ENCODE peak calls at places on chromosomes 5 and 9, in four cellular contexts. One of them, this sample, is unnamed.
A peak's percentile ranks its signal among the peaks of the same experiment; 100 is the strongest.

GRCh38 chr9:34124103-34124502 is 2.4 kb downstream of the DCAF12 start:
- DNase-seq in K562: no peak
- DNase-seq in sigmoid colon: peak; percentile 24
- DNase-seq in GM12892: no peak
- DNase-seq in this sample: peak; percentile 77

GRCh38 chr9:2729721-2730120 is 12.4 kb downstream of the KCNV2 start:
- DNase-seq in K562: no peak
- DNase-seq in GM12892: no peak
- DNase-seq in sigmoid colon: no peak
- DNase-seq in this sample: no peak

GRCh38 chr5:107670927-107671741 is at the start of gene EFNA5:
- DNase-seq in K562: no peak
- DNase-seq in GM12892: peak; percentile 24
- DNase-seq in sigmoid colon: peak; percentile 77
- DNase-seq in this sample: peak; percentile 38

GRCh38 chr5:14183187-14183939 is 40.2 kb downstream of the TRIO start:
- DNase-seq in GM12892: no peak
- DNase-seq in sigmoid colon: no peak
- DNase-seq in K562: no peak
- DNase-seq in this sample: no peak

GRCh38 chr5:68419637-68420452 is 204.3 kb downstream of the PIK3R1 start:
- DNase-seq in sigmoid colon: no peak
- DNase-seq in GM12892: no peak
- DNase-seq in K562: peak; percentile 74
- DNase-seq in this sample: peak; percentile 89

GRCh38 chr5:116395708-116396203 is 178.9 kb downstream of the SEMA6A start:
- DNase-seq in sigmoid colon: no peak
- DNase-seq in K562: no peak
- DNase-seq in GM12892: no peak
- DNase-seq in this sample: no peak

GRCh38 chr5:73135021-73135420 is 14.6 kb downstream of the TMEM171 start:
- DNase-seq in K562: no peak
- DNase-seq in GM12892: no peak
- DNase-seq in sigmoid colon: no peak
- DNase-seq in this sample: no peak

GRCh38 chr5:132085686-132086085 is 12.1 kb downstream of the CSF2 start:
- DNase-seq in GM12892: no peak
- DNase-seq in sigmoid colon: peak; percentile 40
- DNase-seq in K562: no peak
- DNase-seq in this sample: no peak

GRCh38 chr9:4020038-4020746 is 279.7 kb downstream of the GLIS3 start:
- DNase-seq in sigmoid colon: no peak
- DNase-seq in GM12892: no peak
- DNase-seq in K562: no peak
- DNase-seq in this sample: no peak

GRCh38 chr5:146541956-146542849 is 26.2 kb upstream of the GPR151 start:
- DNase-seq in K562: peak; percentile 75
- DNase-seq in sigmoid colon: peak; percentile 77
- DNase-seq in GM12892: peak; percentile 37
- DNase-seq in this sample: peak; percentile 70

GRCh38 chr9:73081979-73082657 is 69.5 kb upstream of the ANXA1 start:
- DNase-seq in K562: peak; percentile 13
- DNase-seq in sigmoid colon: no peak
- DNase-seq in GM12892: peak; percentile 2
- DNase-seq in this sample: peak; percentile 46

GRCh38 chr9:24464321-24464951 is 81.3 kb downstream of the IZUMO3 start:
- DNase-seq in sigmoid colon: no peak
- DNase-seq in K562: no peak
- DNase-seq in GM12892: no peak
- DNase-seq in this sample: no peak

GRCh38 chr5:131488463-131488862 is 146.6 kb downstream of the RAPGEF6 start:
- DNase-seq in K562: no peak
- DNase-seq in sigmoid colon: no peak
- DNase-seq in GM12892: peak; percentile 5
- DNase-seq in this sample: no peak

GRCh38 chr9:134634190-134634589 is 7.4 kb upstream of the COL5A1 start:
- DNase-seq in sigmoid colon: peak; percentile 50
- DNase-seq in K562: no peak
- DNase-seq in GM12892: no peak
- DNase-seq in this sample: no peak

GRCh38 chr5:1793966-1794895 is 5.4 kb downstream of the MRPL36 start:
- DNase-seq in sigmoid colon: peak; percentile 48
- DNase-seq in GM12892: no peak
- DNase-seq in K562: no peak
- DNase-seq in this sample: no peak

GRCh38 chr9:126316085-126316655 is 10.5 kb upstream of the MVB12B start:
- DNase-seq in GM12892: no peak
- DNase-seq in K562: no peak
- DNase-seq in sigmoid colon: no peak
- DNase-seq in this sample: no peak

GRCh38 chr5:117095803-117096332 is 521.2 kb upstream of the SEMA6A start:
- DNase-seq in K562: no peak
- DNase-seq in sigmoid colon: no peak
- DNase-seq in GM12892: no peak
- DNase-seq in this sample: no peak

GRCh38 chr9:127557998-127558546 is 54.0 kb upstream of the STXBP1 start:
- DNase-seq in K562: no peak
- DNase-seq in GM12892: no peak
- DNase-seq in sigmoid colon: no peak
- DNase-seq in this sample: no peak

GRCh38 chr5:149100331-149100730 is 37.5 kb upstream of the SH3TC2 start:
- DNase-seq in GM12892: no peak
- DNase-seq in sigmoid colon: no peak
- DNase-seq in K562: no peak
- DNase-seq in this sample: no peak

GRCh38 chr5:55750063-55750462 is 12.2 kb downstream of the DDX4 start:
- DNase-seq in GM12892: no peak
- DNase-seq in sigmoid colon: no peak
- DNase-seq in K562: no peak
- DNase-seq in this sample: no peak
- TF ChIP-seq POLR2A in GM12892: no peak
- TF ChIP-seq POLR2A in sigmoid colon: no peak
- TF ChIP-seq POLR2A in K562: no peak
- TF ChIP-seq POLR2A in this sample: no peak

GRCh38 chr5:35230043-35230611 is at the start of gene PRLR:
- DNase-seq in sigmoid colon: peak; percentile 78
- DNase-seq in K562: no peak
- DNase-seq in GM12892: no peak
- DNase-seq in this sample: no peak
- TF ChIP-seq POLR2A in sigmoid colon: no peak
- TF ChIP-seq POLR2A in K562: no peak
- TF ChIP-seq POLR2A in GM12892: no peak
- TF ChIP-seq POLR2A in this sample: no peak

DNA sequence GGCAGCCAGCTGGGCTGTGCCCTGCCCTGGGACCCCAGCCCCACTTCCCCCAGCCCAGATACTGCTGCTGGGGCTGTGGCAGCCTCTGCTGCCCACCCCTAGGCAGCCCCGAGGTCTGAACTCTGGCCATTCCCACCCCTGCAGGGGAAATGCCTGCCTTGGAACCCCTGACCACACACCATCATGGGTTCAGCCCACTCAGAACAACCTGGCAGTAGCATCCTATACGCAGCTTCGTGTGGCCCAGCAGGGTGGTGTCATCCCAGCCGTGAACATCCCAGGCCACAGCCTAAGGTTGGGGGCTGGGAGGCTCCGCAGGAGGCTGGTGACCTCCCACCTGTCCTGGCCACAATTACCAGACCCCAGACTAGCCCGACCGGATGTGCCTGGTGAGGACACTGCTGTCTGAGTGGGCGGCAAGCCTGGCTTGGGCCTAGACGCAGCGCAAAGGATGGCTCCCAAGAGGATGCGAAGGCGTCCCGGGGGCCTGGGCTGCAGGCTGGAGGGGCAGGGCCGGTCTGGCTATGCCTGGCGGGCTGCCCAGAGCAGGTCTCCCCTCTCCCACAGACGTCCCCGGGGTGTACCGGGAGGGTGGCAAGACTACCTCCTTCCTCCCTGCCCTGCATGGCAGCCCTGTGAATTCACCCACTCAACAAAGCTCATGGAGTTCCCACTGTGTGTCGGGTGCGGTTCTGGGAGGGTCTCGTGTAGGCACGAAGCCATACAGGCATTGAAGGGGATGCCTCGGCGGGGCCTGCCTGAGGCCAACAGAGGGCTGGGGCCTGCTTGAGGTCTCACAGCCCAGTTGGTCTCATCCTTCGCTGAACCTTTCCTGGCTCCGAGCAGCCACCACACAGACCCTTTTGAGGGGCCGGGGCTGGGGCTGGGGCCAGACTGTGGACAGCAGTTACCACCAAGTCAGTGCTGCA is 1.5 kb upstream of the SLC34A3 start:
- DNase-seq in sigmoid colon: no peak
- DNase-seq in GM12892: no peak
- DNase-seq in K562: no peak
- DNase-seq in this sample: no peak
- TF ChIP-seq POLR2A in sigmoid colon: no peak
- TF ChIP-seq POLR2A in GM12892: no peak
- TF ChIP-seq POLR2A in K562: no peak
- TF ChIP-seq POLR2A in this sample: no peak

GRCh38 chr5:140634103-140634502 is 1.1 kb upstream of the CD14 start:
- DNase-seq in sigmoid colon: no peak
- DNase-seq in K562: no peak
- DNase-seq in GM12892: no peak
- DNase-seq in this sample: no peak

GRCh38 chr5:140635291-140636257 is 2.6 kb upstream of the CD14 start:
- DNase-seq in GM12892: no peak
- DNase-seq in K562: no peak
- DNase-seq in sigmoid colon: no peak
- DNase-seq in this sample: no peak

GRCh38 chr5:140632366-140633080 is 452 bp downstream of the CD14 start:
- DNase-seq in sigmoid colon: peak; percentile 81
- DNase-seq in K562: no peak
- DNase-seq in GM12892: peak; percentile 46
- DNase-seq in this sample: peak; percentile 67

GRCh38 chr5:140631831-140632365 is 1.1 kb downstream of the CD14 start:
- DNase-seq in sigmoid colon: no peak
- DNase-seq in K562: no peak
- DNase-seq in GM12892: peak; percentile 33
- DNase-seq in this sample: no peak

DNA sequence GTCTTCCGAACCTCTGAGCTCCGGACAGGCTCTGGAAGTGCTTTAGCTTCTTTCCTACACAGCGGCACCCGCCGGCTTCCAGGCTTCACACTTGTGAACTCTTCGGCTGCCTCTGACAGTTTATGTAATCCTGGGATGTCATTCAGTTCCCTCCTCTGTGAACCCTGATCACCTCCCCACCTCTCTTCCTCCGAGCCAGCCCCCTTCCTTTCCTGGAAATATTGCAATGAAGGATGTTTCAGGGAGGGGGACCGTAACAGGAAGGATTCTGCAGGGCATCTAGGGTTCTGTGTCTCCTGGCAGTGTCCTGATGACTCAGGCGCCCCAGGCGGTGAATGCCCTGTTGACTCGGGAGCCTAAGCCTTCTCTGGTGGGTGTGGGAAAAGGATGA is at the start of gene CD14:
- DNase-seq in sigmoid colon: peak; percentile 81
- DNase-seq in GM12892: no peak
- DNase-seq in K562: no peak
- DNase-seq in this sample: no peak
- TF ChIP-seq POLR2A in sigmoid colon: no peak
- TF ChIP-seq POLR2A in GM12892: no peak
- TF ChIP-seq POLR2A in K562: no peak
- TF ChIP-seq POLR2A in this sample: no peak

GRCh38 chr5:172859966-172860365 is 25.9 kb downstream of the ERGIC1 start:
- DNase-seq in K562: no peak
- DNase-seq in sigmoid colon: no peak
- DNase-seq in GM12892: no peak
- DNase-seq in this sample: no peak

GRCh38 chr5:172858511-172858989 is 24.5 kb downstream of the ERGIC1 start:
- DNase-seq in K562: no peak
- DNase-seq in sigmoid colon: no peak
- DNase-seq in GM12892: no peak
- DNase-seq in this sample: no peak

GRCh38 chr5:172857982-172858381 is 23.9 kb downstream of the ERGIC1 start:
- DNase-seq in sigmoid colon: no peak
- DNase-seq in K562: no peak
- DNase-seq in GM12892: no peak
- DNase-seq in this sample: no peak

GRCh38 chr5:172860520-172861443 is 26.7 kb downstream of the ERGIC1 start:
- DNase-seq in GM12892: no peak
- DNase-seq in K562: no peak
- DNase-seq in sigmoid colon: peak; percentile 97
- DNase-seq in this sample: no peak

DNA sequence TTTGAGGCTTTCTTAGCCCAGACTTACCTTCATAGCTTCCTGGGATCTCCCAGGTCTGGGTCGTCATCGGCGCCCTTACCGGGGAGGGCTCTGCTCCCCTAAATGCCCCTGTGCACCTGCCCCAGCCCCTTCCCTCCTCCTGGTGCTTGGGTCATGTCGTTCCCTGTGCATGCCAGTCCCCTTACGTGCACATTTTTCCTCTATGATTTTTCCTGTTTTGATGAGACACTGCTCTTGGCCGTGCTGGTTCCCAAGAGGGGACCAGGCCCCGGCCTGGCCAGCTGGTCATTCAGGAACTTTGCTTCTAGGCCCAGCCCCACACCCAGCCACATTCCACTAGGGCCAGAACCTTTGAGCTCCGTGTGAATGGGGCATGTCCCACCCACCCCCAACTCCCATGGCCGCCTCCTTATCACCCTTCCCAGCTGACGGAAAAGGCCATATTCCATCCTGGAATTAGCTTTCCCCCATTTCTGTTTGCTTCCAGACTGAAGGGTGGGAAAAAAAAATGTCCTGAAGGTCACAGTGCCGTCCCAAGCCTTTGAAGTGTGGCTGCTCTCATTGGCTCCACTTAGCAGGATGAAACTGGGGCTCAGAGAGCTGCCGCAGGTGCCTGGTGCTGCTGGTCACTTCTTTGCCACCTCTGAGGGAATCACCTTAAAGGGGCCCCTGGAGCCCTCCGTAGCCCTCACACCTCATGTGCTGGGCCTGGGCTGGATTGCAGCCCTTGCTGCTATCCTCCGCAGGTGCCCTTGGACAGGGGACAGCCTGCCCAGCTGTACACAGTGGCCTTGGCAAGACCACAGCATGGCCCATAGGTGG is 25.1 kb downstream of the ERGIC1 start:
- DNase-seq in sigmoid colon: peak; percentile 90
- DNase-seq in GM12892: no peak
- DNase-seq in K562: no peak
- DNase-seq in this sample: no peak
- TF ChIP-seq POLR2A in sigmoid colon: no peak
- TF ChIP-seq POLR2A in GM12892: no peak
- TF ChIP-seq POLR2A in K562: no peak
- TF ChIP-seq POLR2A in this sample: no peak

This sample was measured in erythroblast.